ENCODE peak calls at places on chromosomes 4 and X, in six cellular contexts. One of them, this sample, is unnamed.

GRCh38 chr4:53920116-53920515 is 144.3 kb downstream of the CHIC2 start:
- DNase-seq in Jurkat, Clone E6-1: no peak
- DNase-seq in lung: no peak
- DNase-seq in IMR-90: no peak
- DNase-seq in WTC11: peak
- DNase-seq in ureter: no peak
- DNase-seq in this sample: no peak

GRCh38 chrX:128106630-128107029 is 54.4 kb upstream of the ACTRT1 start:
- DNase-seq in Jurkat, Clone E6-1: peak
- DNase-seq in lung: no peak
- DNase-seq in IMR-90: no peak
- DNase-seq in WTC11: peak
- DNase-seq in ureter: no peak
- DNase-seq in this sample: no peak

GRCh38 chr4:144645102-144645469 is 870 bp upstream of the HHIP start:
- DNase-seq in Jurkat, Clone E6-1: no peak
- DNase-seq in lung: peak
- DNase-seq in IMR-90: no peak
- DNase-seq in WTC11: peak
- DNase-seq in ureter: no peak
- DNase-seq in this sample: no peak

GRCh38 chr4:108060164-108060563 is 70.5 kb downstream of the HADH start:
- DNase-seq in Jurkat, Clone E6-1: no peak
- DNase-seq in lung: no peak
- DNase-seq in IMR-90: peak
- DNase-seq in WTC11: no peak
- DNase-seq in ureter: no peak
- DNase-seq in this sample: no peak

GRCh38 chrX:34886011-34886410 is 56.6 kb upstream of the FAM47B start:
- DNase-seq in Jurkat, Clone E6-1: no peak
- DNase-seq in lung: no peak
- DNase-seq in IMR-90: no peak
- DNase-seq in WTC11: no peak
- DNase-seq in ureter: no peak
- DNase-seq in this sample: no peak

GRCh38 chr4:73414936-73415271 is 10.8 kb downstream of the ALB start:
- DNase-seq in Jurkat, Clone E6-1: no peak
- DNase-seq in lung: no peak
- DNase-seq in IMR-90: no peak
- DNase-seq in WTC11: no peak
- DNase-seq in ureter: no peak
- DNase-seq in this sample: no peak

GRCh38 chrX:31580726-31581125 is 508.9 kb upstream of the FTHL17 start:
- DNase-seq in Jurkat, Clone E6-1: no peak
- DNase-seq in lung: no peak
- DNase-seq in IMR-90: peak
- DNase-seq in WTC11: no peak
- DNase-seq in ureter: no peak
- DNase-seq in this sample: no peak

GRCh38 chr4:152033621-152034020 is 272.8 kb upstream of the GATB start:
- DNase-seq in Jurkat, Clone E6-1: no peak
- DNase-seq in lung: no peak
- DNase-seq in IMR-90: peak
- DNase-seq in WTC11: no peak
- DNase-seq in ureter: no peak
- DNase-seq in this sample: no peak

GRCh38 chr4:127586922-127587571 is 45.7 kb upstream of the INTU start:
- DNase-seq in Jurkat, Clone E6-1: peak
- DNase-seq in lung: no peak
- DNase-seq in IMR-90: peak
- DNase-seq in WTC11: peak
- DNase-seq in ureter: no peak
- DNase-seq in this sample: no peak

GRCh38 chrX:126339926-126340325 is 173.8 kb upstream of the DCAF12L2 start:
- DNase-seq in Jurkat, Clone E6-1: no peak
- DNase-seq in lung: no peak
- DNase-seq in IMR-90: no peak
- DNase-seq in WTC11: no peak
- DNase-seq in ureter: no peak
- DNase-seq in this sample: no peak

GRCh38 chr4:155545456-155545855 is 121.2 kb upstream of the GUCY1A1 start:
- DNase-seq in Jurkat, Clone E6-1: no peak
- DNase-seq in lung: no peak
- DNase-seq in IMR-90: no peak
- DNase-seq in WTC11: no peak
- DNase-seq in ureter: no peak
- DNase-seq in this sample: no peak

GRCh38 chr4:184409911-184410692 is 64.2 kb downstream of the IRF2 start:
- DNase-seq in Jurkat, Clone E6-1: peak
- DNase-seq in lung: no peak
- DNase-seq in IMR-90: no peak
- DNase-seq in WTC11: no peak
- DNase-seq in ureter: no peak
- DNase-seq in this sample: peak

GRCh38 chr4:133574248-133574647 is 425.2 kb downstream of the PCDH10 start:
- DNase-seq in Jurkat, Clone E6-1: no peak
- DNase-seq in lung: no peak
- DNase-seq in IMR-90: no peak
- DNase-seq in WTC11: no peak
- DNase-seq in ureter: no peak
- DNase-seq in this sample: no peak

GRCh38 chr4:38805530-38806145 is 1.0 kb upstream of the TLR1 start:
- DNase-seq in Jurkat, Clone E6-1: no peak
- DNase-seq in lung: peak
- DNase-seq in IMR-90: no peak
- DNase-seq in WTC11: no peak
- DNase-seq in ureter: no peak
- DNase-seq in this sample: no peak

GRCh38 chrX:110001702-110002299 is 1.1 kb upstream of the TMEM164 start:
- DNase-seq in Jurkat, Clone E6-1: no peak
- DNase-seq in lung: no peak
- DNase-seq in IMR-90: no peak
- DNase-seq in WTC11: no peak
- DNase-seq in ureter: no peak
- DNase-seq in this sample: no peak

GRCh38 chrX:39828971-39829370 is 268.8 kb downstream of the BCOR start:
- DNase-seq in Jurkat, Clone E6-1: no peak
- DNase-seq in lung: no peak
- DNase-seq in IMR-90: no peak
- DNase-seq in WTC11: no peak
- DNase-seq in ureter: no peak
- DNase-seq in this sample: no peak

GRCh38 chrX:131828482-131828881 is 194.6 kb upstream of the STK26 start:
- DNase-seq in Jurkat, Clone E6-1: no peak
- DNase-seq in lung: no peak
- DNase-seq in IMR-90: no peak
- DNase-seq in WTC11: no peak
- DNase-seq in ureter: no peak
- DNase-seq in this sample: no peak

GRCh38 chr4:27861381-27861787 is 1000.7 kb downstream of the STIM2 start:
- DNase-seq in Jurkat, Clone E6-1: peak
- DNase-seq in lung: no peak
- DNase-seq in IMR-90: peak
- DNase-seq in WTC11: peak
- DNase-seq in ureter: no peak
- DNase-seq in this sample: no peak

GRCh38 chr4:111037591-111037990 is 414.7 kb upstream of the PITX2 start:
- DNase-seq in Jurkat, Clone E6-1: no peak
- DNase-seq in lung: no peak
- DNase-seq in IMR-90: no peak
- DNase-seq in WTC11: no peak
- DNase-seq in ureter: no peak
- DNase-seq in this sample: no peak

GRCh38 chr4:104501290-104501689 is 6.6 kb upstream of the CXXC4 start:
- DNase-seq in Jurkat, Clone E6-1: no peak
- DNase-seq in lung: no peak
- DNase-seq in IMR-90: no peak
- DNase-seq in WTC11: no peak
- DNase-seq in ureter: no peak
- DNase-seq in this sample: no peak

GRCh38 chrX:19852014-19853005 is 35.1 kb downstream of the SH3KBP1 start:
- DNase-seq in Jurkat, Clone E6-1: no peak
- DNase-seq in lung: no peak
- DNase-seq in IMR-90: peak
- DNase-seq in WTC11: no peak
- DNase-seq in ureter: no peak
- DNase-seq in this sample: no peak

GRCh38 chr4:27861802-27862201 is 1001.2 kb downstream of the STIM2 start:
- DNase-seq in Jurkat, Clone E6-1: no peak
- DNase-seq in lung: no peak
- DNase-seq in IMR-90: peak
- DNase-seq in WTC11: no peak
- DNase-seq in ureter: no peak
- DNase-seq in this sample: no peak

GRCh38 chr4:39446842-39447573 is 11.7 kb downstream of the RPL9 start:
- DNase-seq in Jurkat, Clone E6-1: no peak
- DNase-seq in lung: peak
- DNase-seq in IMR-90: peak
- DNase-seq in WTC11: peak
- DNase-seq in ureter: peak
- DNase-seq in this sample: no peak

GRCh38 chrX:136766785-136767103 is 14.0 kb downstream of the ARHGEF6 start:
- DNase-seq in Jurkat, Clone E6-1: no peak
- DNase-seq in lung: no peak
- DNase-seq in IMR-90: no peak
- DNase-seq in WTC11: no peak
- DNase-seq in ureter: no peak
- DNase-seq in this sample: no peak

GRCh38 chr4:178356725-178357124 is 914.5 kb upstream of the AGA start:
- DNase-seq in Jurkat, Clone E6-1: no peak
- DNase-seq in lung: no peak
- DNase-seq in IMR-90: no peak
- DNase-seq in WTC11: peak
- DNase-seq in ureter: no peak
- DNase-seq in this sample: no peak